ENCODE peak calls at places on chromosomes 2 and 18, in six cellular contexts. One of them, this sample, is unnamed.

GRCh38 chr2:42112418-42112817 is 56.7 kb upstream of the EML4 start:
- DNase-seq in IMR-90: no peak
- DNase-seq in breast epithelium: no peak
- DNase-seq in foreskin keratinocyte: no peak
- DNase-seq in fibroblast of pulmonary artery: no peak
- DNase-seq in GM20000: no peak
- DNase-seq in this sample: no peak

GRCh38 chr2:119756837-119757236 is 2.9 kb upstream of the PTPN4 start:
- DNase-seq in foreskin keratinocyte: no peak
- DNase-seq in fibroblast of pulmonary artery: peak; percentile 76
- DNase-seq in IMR-90: peak; percentile 87
- DNase-seq in breast epithelium: no peak
- DNase-seq in GM20000: no peak
- DNase-seq in this sample: no peak

GRCh38 chr2:150339282-150339681 is 148.2 kb downstream of the RND3 start:
- DNase-seq in breast epithelium: no peak
- DNase-seq in GM20000: no peak
- DNase-seq in IMR-90: peak; percentile 10
- DNase-seq in fibroblast of pulmonary artery: peak; percentile 16
- DNase-seq in foreskin keratinocyte: no peak
- DNase-seq in this sample: no peak

GRCh38 chr2:82330104-82330503 is 2025.6 kb upstream of the LRRTM1 start:
- DNase-seq in GM20000: no peak
- DNase-seq in IMR-90: no peak
- DNase-seq in foreskin keratinocyte: no peak
- DNase-seq in breast epithelium: no peak
- DNase-seq in fibroblast of pulmonary artery: no peak
- DNase-seq in this sample: no peak

GRCh38 chr18:62450546-62451395 is 72.1 kb upstream of the ZCCHC2 start:
- DNase-seq in foreskin keratinocyte: peak; percentile 37
- DNase-seq in IMR-90: peak; percentile 63
- DNase-seq in GM20000: no peak
- DNase-seq in fibroblast of pulmonary artery: peak; percentile 67
- DNase-seq in breast epithelium: peak; percentile 52
- DNase-seq in this sample: no peak

GRCh38 chr2:155060906-155061305 is 362.4 kb downstream of the KCNJ3 start:
- DNase-seq in IMR-90: no peak
- DNase-seq in fibroblast of pulmonary artery: no peak
- DNase-seq in GM20000: no peak
- DNase-seq in foreskin keratinocyte: no peak
- DNase-seq in breast epithelium: no peak
- DNase-seq in this sample: no peak

GRCh38 chr2:218269900-218270720 is at the start of the genes AAMP and PNKD:
- DNase-seq in GM20000: peak; percentile 98
- DNase-seq in fibroblast of pulmonary artery: peak; percentile 100
- DNase-seq in IMR-90: peak; percentile 99
- DNase-seq in foreskin keratinocyte: peak; percentile 97
- DNase-seq in breast epithelium: peak; percentile 100
- DNase-seq in this sample: peak; percentile 99

GRCh38 chr2:3338360-3338759 is 39.3 kb downstream of the EIPR1 start:
- DNase-seq in breast epithelium: no peak
- DNase-seq in IMR-90: no peak
- DNase-seq in fibroblast of pulmonary artery: no peak
- DNase-seq in GM20000: no peak
- DNase-seq in foreskin keratinocyte: no peak
- DNase-seq in this sample: no peak

GRCh38 chr2:175205523-175205922 is 24.0 kb upstream of the ATP5MC3 start:
- DNase-seq in foreskin keratinocyte: no peak
- DNase-seq in GM20000: no peak
- DNase-seq in IMR-90: peak; percentile 41
- DNase-seq in fibroblast of pulmonary artery: peak; percentile 36
- DNase-seq in breast epithelium: no peak
- DNase-seq in this sample: no peak

GRCh38 chr2:141889788-141890187 is 241.0 kb downstream of the LRP1B start:
- DNase-seq in fibroblast of pulmonary artery: no peak
- DNase-seq in GM20000: no peak
- DNase-seq in breast epithelium: no peak
- DNase-seq in IMR-90: no peak
- DNase-seq in foreskin keratinocyte: no peak
- DNase-seq in this sample: no peak

GRCh38 chr2:200496696-200497095 is 13.2 kb downstream of the KCTD18 start:
- DNase-seq in fibroblast of pulmonary artery: no peak
- DNase-seq in GM20000: no peak
- DNase-seq in IMR-90: no peak
- DNase-seq in breast epithelium: no peak
- DNase-seq in foreskin keratinocyte: no peak
- DNase-seq in this sample: no peak

GRCh38 chr2:64637931-64638330 is 15.8 kb downstream of the SERTAD2 start:
- DNase-seq in IMR-90: peak; percentile 31
- DNase-seq in fibroblast of pulmonary artery: no peak
- DNase-seq in foreskin keratinocyte: no peak
- DNase-seq in breast epithelium: no peak
- DNase-seq in GM20000: no peak
- DNase-seq in this sample: no peak

GRCh38 chr2:237733677-237734300 is 64.8 kb upstream of the RBM44 start:
- DNase-seq in foreskin keratinocyte: no peak
- DNase-seq in breast epithelium: peak; percentile 74
- DNase-seq in GM20000: no peak
- DNase-seq in IMR-90: no peak
- DNase-seq in fibroblast of pulmonary artery: no peak
- DNase-seq in this sample: no peak

DNA sequence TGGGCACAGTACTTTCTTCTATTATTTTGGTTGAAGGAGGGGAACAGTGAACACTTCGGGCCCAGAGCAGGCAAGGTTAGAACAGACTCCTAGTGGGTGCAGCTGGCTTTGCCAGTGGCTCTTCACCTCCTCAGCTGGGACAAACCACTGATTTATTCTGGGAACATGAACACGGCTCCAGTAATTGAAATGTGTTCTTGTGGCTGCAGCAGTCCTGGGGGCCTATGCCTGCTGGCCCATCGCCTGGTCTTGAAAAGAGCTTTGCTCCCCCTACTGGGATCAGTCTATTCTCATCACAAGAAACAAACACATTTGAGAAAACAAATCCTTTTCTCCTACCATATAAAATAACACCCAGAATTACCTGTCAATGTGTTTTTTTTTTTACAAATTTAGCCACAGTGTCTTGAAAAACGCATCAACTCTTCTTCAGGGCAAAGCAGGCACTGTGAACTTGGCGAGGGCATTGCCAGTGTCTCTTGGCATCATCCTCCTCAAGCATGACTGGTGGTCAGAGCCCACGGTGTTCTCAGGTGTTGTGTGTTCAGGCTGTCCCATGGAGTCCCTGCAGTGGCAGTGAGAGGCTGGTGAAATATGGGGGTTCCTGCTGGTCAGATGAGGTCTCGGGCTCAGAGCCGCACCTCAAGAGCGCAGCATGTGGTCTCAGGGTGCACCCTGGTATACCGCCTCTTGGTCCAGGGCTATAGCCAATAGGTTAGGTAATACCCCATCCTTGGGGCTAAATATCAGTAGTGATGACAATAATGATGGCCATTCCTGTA is 51.3 kb downstream of the RNF144A start:
- DNase-seq in breast epithelium: no peak
- DNase-seq in IMR-90: no peak
- DNase-seq in foreskin keratinocyte: no peak
- DNase-seq in GM20000: no peak
- DNase-seq in fibroblast of pulmonary artery: peak; percentile 24
- DNase-seq in this sample: no peak
- TF ChIP-seq CTCF in breast epithelium: no peak
- TF ChIP-seq CTCF in IMR-90: no peak
- TF ChIP-seq CTCF in foreskin keratinocyte: no peak
- TF ChIP-seq CTCF in GM20000: no peak
- TF ChIP-seq CTCF in fibroblast of pulmonary artery: no peak
- TF ChIP-seq CTCF in this sample: no peak

GRCh38 chr2:135299656-135300244 is 231.3 kb downstream of the ZRANB3 start:
- DNase-seq in foreskin keratinocyte: no peak
- DNase-seq in breast epithelium: no peak
- DNase-seq in IMR-90: peak; percentile 38
- DNase-seq in GM20000: peak; percentile 27
- DNase-seq in fibroblast of pulmonary artery: peak; percentile 39
- DNase-seq in this sample: peak; percentile 49

GRCh38 chr2:135304694-135305093 is 226.3 kb downstream of the ZRANB3 start:
- DNase-seq in breast epithelium: no peak
- DNase-seq in GM20000: no peak
- DNase-seq in fibroblast of pulmonary artery: no peak
- DNase-seq in IMR-90: no peak
- DNase-seq in foreskin keratinocyte: no peak
- DNase-seq in this sample: no peak

GRCh38 chr2:135299165-135299564 is 231.9 kb downstream of the ZRANB3 start:
- DNase-seq in fibroblast of pulmonary artery: no peak
- DNase-seq in foreskin keratinocyte: no peak
- DNase-seq in GM20000: no peak
- DNase-seq in breast epithelium: no peak
- DNase-seq in IMR-90: no peak
- DNase-seq in this sample: no peak
- TF ChIP-seq CTCF in fibroblast of pulmonary artery: no peak
- TF ChIP-seq CTCF in foreskin keratinocyte: no peak
- TF ChIP-seq CTCF in GM20000: no peak
- TF ChIP-seq CTCF in breast epithelium: no peak
- TF ChIP-seq CTCF in IMR-90: no peak
- TF ChIP-seq CTCF in this sample: no peak

GRCh38 chr2:99841749-99842148 is 300.6 kb downstream of the AFF3 start:
- DNase-seq in IMR-90: peak; percentile 92
- DNase-seq in GM20000: no peak
- DNase-seq in fibroblast of pulmonary artery: peak; percentile 45
- DNase-seq in foreskin keratinocyte: no peak
- DNase-seq in breast epithelium: no peak
- DNase-seq in this sample: no peak

GRCh38 chr2:99837103-99837591 is 305.2 kb downstream of the AFF3 start:
- DNase-seq in GM20000: no peak
- DNase-seq in fibroblast of pulmonary artery: no peak
- DNase-seq in foreskin keratinocyte: no peak
- DNase-seq in IMR-90: no peak
- DNase-seq in breast epithelium: no peak
- DNase-seq in this sample: no peak

GRCh38 chr2:99845291-99845690 is 297.1 kb downstream of the AFF3 start:
- DNase-seq in GM20000: no peak
- DNase-seq in breast epithelium: no peak
- DNase-seq in foreskin keratinocyte: no peak
- DNase-seq in IMR-90: no peak
- DNase-seq in fibroblast of pulmonary artery: no peak
- DNase-seq in this sample: no peak

GRCh38 chr2:99836670-99837069 is 305.7 kb downstream of the AFF3 start:
- DNase-seq in breast epithelium: no peak
- DNase-seq in GM20000: no peak
- DNase-seq in foreskin keratinocyte: no peak
- DNase-seq in fibroblast of pulmonary artery: peak; percentile 7
- DNase-seq in IMR-90: no peak
- DNase-seq in this sample: no peak

GRCh38 chr2:99840831-99841230 is 301.6 kb downstream of the AFF3 start:
- DNase-seq in IMR-90: no peak
- DNase-seq in breast epithelium: no peak
- DNase-seq in foreskin keratinocyte: no peak
- DNase-seq in fibroblast of pulmonary artery: no peak
- DNase-seq in GM20000: no peak
- DNase-seq in this sample: no peak
- TF ChIP-seq CTCF in IMR-90: peak; percentile 14
- TF ChIP-seq CTCF in breast epithelium: no peak
- TF ChIP-seq CTCF in foreskin keratinocyte: no peak
- TF ChIP-seq CTCF in fibroblast of pulmonary artery: no peak
- TF ChIP-seq CTCF in GM20000: no peak
- TF ChIP-seq CTCF in this sample: no peak

GRCh38 chr2:21415234-21415633 is 291.5 kb downstream of the TDRD15 start:
- DNase-seq in breast epithelium: no peak
- DNase-seq in foreskin keratinocyte: no peak
- DNase-seq in IMR-90: no peak
- DNase-seq in fibroblast of pulmonary artery: no peak
- DNase-seq in GM20000: no peak
- DNase-seq in this sample: no peak
- TF ChIP-seq CTCF in breast epithelium: no peak
- TF ChIP-seq CTCF in foreskin keratinocyte: peak; percentile 13
- TF ChIP-seq CTCF in IMR-90: no peak
- TF ChIP-seq CTCF in fibroblast of pulmonary artery: no peak
- TF ChIP-seq CTCF in GM20000: no peak
- TF ChIP-seq CTCF in this sample: no peak

GRCh38 chr2:196546151-196546919 is 93.2 kb upstream of the CCDC150 start:
- DNase-seq in fibroblast of pulmonary artery: no peak
- DNase-seq in IMR-90: no peak
- DNase-seq in GM20000: no peak
- DNase-seq in foreskin keratinocyte: no peak
- DNase-seq in breast epithelium: no peak
- DNase-seq in this sample: no peak

GRCh38 chr2:196555726-196556125 is 83.8 kb upstream of the CCDC150 start:
- DNase-seq in foreskin keratinocyte: no peak
- DNase-seq in fibroblast of pulmonary artery: no peak
- DNase-seq in GM20000: no peak
- DNase-seq in breast epithelium: no peak
- DNase-seq in IMR-90: no peak
- DNase-seq in this sample: no peak

GRCh38 chr2:196555161-196555560 is 84.4 kb upstream of the CCDC150 start:
- DNase-seq in foreskin keratinocyte: no peak
- DNase-seq in IMR-90: no peak
- DNase-seq in GM20000: no peak
- DNase-seq in fibroblast of pulmonary artery: no peak
- DNase-seq in breast epithelium: no peak
- DNase-seq in this sample: no peak

GRCh38 chr2:196549052-196549451 is 90.5 kb upstream of the CCDC150 start:
- DNase-seq in IMR-90: no peak
- DNase-seq in GM20000: no peak
- DNase-seq in foreskin keratinocyte: no peak
- DNase-seq in fibroblast of pulmonary artery: no peak
- DNase-seq in breast epithelium: no peak
- DNase-seq in this sample: no peak

GRCh38 chr2:196551014-196551413 is 88.5 kb upstream of the CCDC150 start:
- DNase-seq in breast epithelium: no peak
- DNase-seq in GM20000: no peak
- DNase-seq in fibroblast of pulmonary artery: no peak
- DNase-seq in IMR-90: no peak
- DNase-seq in foreskin keratinocyte: no peak
- DNase-seq in this sample: no peak
- TF ChIP-seq CTCF in breast epithelium: no peak
- TF ChIP-seq CTCF in GM20000: no peak
- TF ChIP-seq CTCF in fibroblast of pulmonary artery: no peak
- TF ChIP-seq CTCF in IMR-90: no peak
- TF ChIP-seq CTCF in foreskin keratinocyte: no peak
- TF ChIP-seq CTCF in this sample: no peak

GRCh38 chr2:106577252-106577651 is 90.1 kb downstream of the CD8B2 start:
- DNase-seq in foreskin keratinocyte: no peak
- DNase-seq in fibroblast of pulmonary artery: no peak
- DNase-seq in IMR-90: no peak
- DNase-seq in GM20000: no peak
- DNase-seq in breast epithelium: no peak
- DNase-seq in this sample: no peak

GRCh38 chr2:106570316-106570715 is 83.2 kb downstream of the CD8B2 start:
- DNase-seq in IMR-90: no peak
- DNase-seq in breast epithelium: no peak
- DNase-seq in GM20000: no peak
- DNase-seq in foreskin keratinocyte: no peak
- DNase-seq in fibroblast of pulmonary artery: no peak
- DNase-seq in this sample: no peak

GRCh38 chr2:106575955-106576354 is 88.8 kb downstream of the CD8B2 start:
- DNase-seq in foreskin keratinocyte: no peak
- DNase-seq in fibroblast of pulmonary artery: peak; percentile 80
- DNase-seq in GM20000: no peak
- DNase-seq in IMR-90: peak; percentile 56
- DNase-seq in breast epithelium: no peak
- DNase-seq in this sample: no peak

GRCh38 chr2:106572541-106573148 is 85.5 kb downstream of the CD8B2 start:
- DNase-seq in fibroblast of pulmonary artery: no peak
- DNase-seq in GM20000: no peak
- DNase-seq in IMR-90: no peak
- DNase-seq in breast epithelium: no peak
- DNase-seq in foreskin keratinocyte: no peak
- DNase-seq in this sample: no peak
- TF ChIP-seq CTCF in fibroblast of pulmonary artery: peak; percentile 48
- TF ChIP-seq CTCF in GM20000: no peak
- TF ChIP-seq CTCF in IMR-90: peak; percentile 27
- TF ChIP-seq CTCF in breast epithelium: no peak
- TF ChIP-seq CTCF in foreskin keratinocyte: peak; percentile 63
- TF ChIP-seq CTCF in this sample: peak; percentile 27

GRCh38 chr2:6866239-6866745 is 585 bp upstream of the CMPK2 start:
- DNase-seq in foreskin keratinocyte: peak; percentile 48
- DNase-seq in IMR-90: peak; percentile 3
- DNase-seq in breast epithelium: no peak
- DNase-seq in GM20000: peak; percentile 75
- DNase-seq in fibroblast of pulmonary artery: peak; percentile 40
- DNase-seq in this sample: peak; percentile 46
- TF ChIP-seq CTCF in foreskin keratinocyte: peak; percentile 75
- TF ChIP-seq CTCF in IMR-90: no peak
- TF ChIP-seq CTCF in breast epithelium: no peak
- TF ChIP-seq CTCF in GM20000: no peak
- TF ChIP-seq CTCF in fibroblast of pulmonary artery: peak; percentile 49
- TF ChIP-seq CTCF in this sample: peak; percentile 51

This sample was measured in GM13976.